ENCODE peak calls at places on chromosome 3, in six cellular contexts. One of them, this sample, is unnamed.

GRCh38 chr3:130894130-130894872 is 417 bp downstream of the ATP2C1 start:
- DNase-seq in iPS-NIHi11: peak; percentile 52
- DNase-seq in ACHN: peak; percentile 36
- DNase-seq in CD8-positive, alpha-beta memory T cell: peak; percentile 73
- DNase-seq in GM04503: no peak
- DNase-seq in pulmonary artery endothelial cell: no peak
- DNase-seq in this sample: no peak

GRCh38 chr3:66206806-66207205 is 14.0 kb upstream of the SLC25A26 start:
- DNase-seq in iPS-NIHi11: no peak
- DNase-seq in ACHN: no peak
- DNase-seq in CD8-positive, alpha-beta memory T cell: no peak
- DNase-seq in GM04503: no peak
- DNase-seq in pulmonary artery endothelial cell: no peak
- DNase-seq in this sample: no peak

GRCh38 chr3:99902091-99902490 is 84.4 kb downstream of the CMSS1 start:
- DNase-seq in iPS-NIHi11: no peak
- DNase-seq in ACHN: no peak
- DNase-seq in CD8-positive, alpha-beta memory T cell: no peak
- DNase-seq in GM04503: no peak
- DNase-seq in pulmonary artery endothelial cell: no peak
- DNase-seq in this sample: peak; percentile 60

GRCh38 chr3:133827684-133828083 is 22.1 kb downstream of the SRPRB start:
- DNase-seq in iPS-NIHi11: no peak
- DNase-seq in ACHN: no peak
- DNase-seq in CD8-positive, alpha-beta memory T cell: no peak
- DNase-seq in GM04503: no peak
- DNase-seq in pulmonary artery endothelial cell: no peak
- DNase-seq in this sample: no peak

GRCh38 chr3:65027335-65027734 is 339.5 kb upstream of the ADAMTS9 start:
- DNase-seq in iPS-NIHi11: no peak
- DNase-seq in ACHN: no peak
- DNase-seq in CD8-positive, alpha-beta memory T cell: no peak
- DNase-seq in GM04503: no peak
- DNase-seq in pulmonary artery endothelial cell: no peak
- DNase-seq in this sample: no peak

GRCh38 chr3:82676356-82677026 is 915.0 kb upstream of the GBE1 start:
- DNase-seq in iPS-NIHi11: no peak
- DNase-seq in ACHN: no peak
- DNase-seq in CD8-positive, alpha-beta memory T cell: no peak
- DNase-seq in GM04503: no peak
- DNase-seq in pulmonary artery endothelial cell: no peak
- DNase-seq in this sample: no peak

GRCh38 chr3:55683666-55684270 is 196.7 kb upstream of the WNT5A start:
- DNase-seq in iPS-NIHi11: no peak
- DNase-seq in ACHN: no peak
- DNase-seq in CD8-positive, alpha-beta memory T cell: no peak
- DNase-seq in GM04503: no peak
- DNase-seq in pulmonary artery endothelial cell: no peak
- DNase-seq in this sample: no peak

GRCh38 chr3:50251220-50251619 is 15.2 kb downstream of the GNAI2 start:
- DNase-seq in iPS-NIHi11: no peak
- DNase-seq in ACHN: no peak
- DNase-seq in CD8-positive, alpha-beta memory T cell: no peak
- DNase-seq in GM04503: no peak
- DNase-seq in pulmonary artery endothelial cell: peak; percentile 59
- DNase-seq in this sample: no peak

GRCh38 chr3:13414040-13414729 is 5.9 kb downstream of the NUP210 start:
- DNase-seq in iPS-NIHi11: no peak
- DNase-seq in ACHN: no peak
- DNase-seq in CD8-positive, alpha-beta memory T cell: peak; percentile 86
- DNase-seq in GM04503: no peak
- DNase-seq in pulmonary artery endothelial cell: no peak
- DNase-seq in this sample: no peak

This sample was measured in HS-27A.